ENCODE peak calls at places on chromosome 2, in seven cellular contexts. One of them, this sample, is unnamed.

GRCh38 chr2:69083126-69083733 is 70.3 kb downstream of the ANTXR1 start:
- DNase-seq in AG04449: no peak
- DNase-seq in mesendoderm: peak
- DNase-seq in stomach: no peak
- DNase-seq in epithelial cell of proximal tubule: no peak
- DNase-seq in right lobe of liver: no peak
- DNase-seq in fibroblast of pulmonary artery: peak
- DNase-seq in this sample: no peak

GRCh38 chr2:221075203-221075602 is 496.9 kb downstream of the EPHA4 start:
- DNase-seq in AG04449: peak
- DNase-seq in mesendoderm: no peak
- DNase-seq in stomach: no peak
- DNase-seq in epithelial cell of proximal tubule: no peak
- DNase-seq in right lobe of liver: no peak
- DNase-seq in fibroblast of pulmonary artery: peak
- DNase-seq in this sample: no peak

GRCh38 chr2:100832885-100833284 is 12.9 kb downstream of the NPAS2 start:
- DNase-seq in AG04449: no peak
- DNase-seq in mesendoderm: no peak
- DNase-seq in stomach: no peak
- DNase-seq in epithelial cell of proximal tubule: no peak
- DNase-seq in right lobe of liver: no peak
- DNase-seq in fibroblast of pulmonary artery: no peak
- DNase-seq in this sample: peak

GRCh38 chr2:19541884-19542283 is 183.5 kb upstream of the OSR1 start:
- DNase-seq in AG04449: no peak
- DNase-seq in mesendoderm: peak
- DNase-seq in stomach: no peak
- DNase-seq in epithelial cell of proximal tubule: no peak
- DNase-seq in right lobe of liver: no peak
- DNase-seq in fibroblast of pulmonary artery: no peak
- DNase-seq in this sample: peak

GRCh38 chr2:220043993-220044335 is 416.5 kb downstream of the SLC4A3 start:
- DNase-seq in AG04449: no peak
- DNase-seq in mesendoderm: peak
- DNase-seq in stomach: no peak
- DNase-seq in epithelial cell of proximal tubule: no peak
- DNase-seq in right lobe of liver: no peak
- DNase-seq in fibroblast of pulmonary artery: no peak
- DNase-seq in this sample: no peak

GRCh38 chr2:4354678-4355077 is 651.3 kb downstream of the DCDC2C start:
- DNase-seq in AG04449: no peak
- DNase-seq in mesendoderm: peak
- DNase-seq in stomach: no peak
- DNase-seq in epithelial cell of proximal tubule: no peak
- DNase-seq in right lobe of liver: no peak
- DNase-seq in fibroblast of pulmonary artery: peak
- DNase-seq in this sample: no peak

GRCh38 chr2:111201214-111201613 is 80.5 kb downstream of the BCL2L11 start:
- DNase-seq in AG04449: no peak
- DNase-seq in mesendoderm: no peak
- DNase-seq in stomach: no peak
- DNase-seq in epithelial cell of proximal tubule: no peak
- DNase-seq in right lobe of liver: no peak
- DNase-seq in fibroblast of pulmonary artery: no peak
- DNase-seq in this sample: no peak

GRCh38 chr2:20994130-20994529 is 49.7 kb downstream of the APOB start:
- DNase-seq in AG04449: no peak
- DNase-seq in mesendoderm: peak
- DNase-seq in stomach: no peak
- DNase-seq in epithelial cell of proximal tubule: no peak
- DNase-seq in right lobe of liver: no peak
- DNase-seq in fibroblast of pulmonary artery: no peak
- DNase-seq in this sample: no peak

GRCh38 chr2:120684691-120685402 is 50.8 kb upstream of the GLI2 start:
- DNase-seq in AG04449: no peak
- DNase-seq in mesendoderm: no peak
- DNase-seq in stomach: no peak
- DNase-seq in epithelial cell of proximal tubule: no peak
- DNase-seq in right lobe of liver: no peak
- DNase-seq in fibroblast of pulmonary artery: peak
- DNase-seq in this sample: peak

GRCh38 chr2:206031950-206032567 is 53.9 kb downstream of the INO80D start:
- DNase-seq in AG04449: no peak
- DNase-seq in mesendoderm: peak
- DNase-seq in stomach: no peak
- DNase-seq in epithelial cell of proximal tubule: no peak
- DNase-seq in right lobe of liver: peak
- DNase-seq in fibroblast of pulmonary artery: no peak
- DNase-seq in this sample: no peak

GRCh38 chr2:191748050-191748449 is 70.1 kb downstream of the NABP1 start:
- DNase-seq in AG04449: no peak
- DNase-seq in mesendoderm: no peak
- DNase-seq in stomach: no peak
- DNase-seq in epithelial cell of proximal tubule: no peak
- DNase-seq in right lobe of liver: no peak
- DNase-seq in fibroblast of pulmonary artery: peak
- DNase-seq in this sample: no peak

GRCh38 chr2:96580771-96581170 is 44.2 kb downstream of the ARID5A start:
- DNase-seq in AG04449: no peak
- DNase-seq in mesendoderm: peak
- DNase-seq in stomach: no peak
- DNase-seq in epithelial cell of proximal tubule: no peak
- DNase-seq in right lobe of liver: no peak
- DNase-seq in fibroblast of pulmonary artery: peak
- DNase-seq in this sample: peak

GRCh38 chr2:42567806-42568429 is 514 bp upstream of the MTA3 start:
- DNase-seq in AG04449: no peak
- DNase-seq in mesendoderm: peak
- DNase-seq in stomach: peak
- DNase-seq in epithelial cell of proximal tubule: no peak
- DNase-seq in right lobe of liver: peak
- DNase-seq in fibroblast of pulmonary artery: peak
- DNase-seq in this sample: peak

GRCh38 chr2:75547345-75548035 is 13.2 kb downstream of the EVA1A start:
- DNase-seq in AG04449: no peak
- DNase-seq in mesendoderm: no peak
- DNase-seq in stomach: no peak
- DNase-seq in epithelial cell of proximal tubule: peak
- DNase-seq in right lobe of liver: no peak
- DNase-seq in fibroblast of pulmonary artery: peak
- DNase-seq in this sample: peak

GRCh38 chr2:237594514-237594871 is 4.0 kb upstream of the RAB17 start:
- DNase-seq in AG04449: no peak
- DNase-seq in mesendoderm: no peak
- DNase-seq in stomach: no peak
- DNase-seq in epithelial cell of proximal tubule: no peak
- DNase-seq in right lobe of liver: no peak
- DNase-seq in fibroblast of pulmonary artery: no peak
- DNase-seq in this sample: no peak

GRCh38 chr2:113876503-113877387 is 13.1 kb upstream of the ACTR3 start:
- DNase-seq in AG04449: no peak
- DNase-seq in mesendoderm: peak
- DNase-seq in stomach: peak
- DNase-seq in epithelial cell of proximal tubule: no peak
- DNase-seq in right lobe of liver: no peak
- DNase-seq in fibroblast of pulmonary artery: peak
- DNase-seq in this sample: no peak

GRCh38 chr2:99635710-99636431 is 146.1 kb upstream of the REV1 start:
- DNase-seq in AG04449: no peak
- DNase-seq in mesendoderm: no peak
- DNase-seq in stomach: no peak
- DNase-seq in epithelial cell of proximal tubule: no peak
- DNase-seq in right lobe of liver: peak
- DNase-seq in fibroblast of pulmonary artery: no peak
- DNase-seq in this sample: peak

GRCh38 chr2:21175895-21176646 is 52.3 kb downstream of the TDRD15 start:
- DNase-seq in AG04449: no peak
- DNase-seq in mesendoderm: peak
- DNase-seq in stomach: no peak
- DNase-seq in epithelial cell of proximal tubule: no peak
- DNase-seq in right lobe of liver: no peak
- DNase-seq in fibroblast of pulmonary artery: peak
- DNase-seq in this sample: no peak

GRCh38 chr2:151053661-151053990 is 208.0 kb downstream of the RBM43 start:
- DNase-seq in AG04449: no peak
- DNase-seq in mesendoderm: no peak
- DNase-seq in stomach: no peak
- DNase-seq in epithelial cell of proximal tubule: no peak
- DNase-seq in right lobe of liver: no peak
- DNase-seq in fibroblast of pulmonary artery: no peak
- DNase-seq in this sample: peak

GRCh38 chr2:241128266-241128665 is 21.0 kb downstream of the PASK start:
- DNase-seq in AG04449: no peak
- DNase-seq in mesendoderm: no peak
- DNase-seq in stomach: no peak
- DNase-seq in epithelial cell of proximal tubule: no peak
- DNase-seq in right lobe of liver: no peak
- DNase-seq in fibroblast of pulmonary artery: no peak
- DNase-seq in this sample: peak

GRCh38 chr2:237723613-237724012 is 75.0 kb upstream of the RBM44 start:
- DNase-seq in AG04449: no peak
- DNase-seq in mesendoderm: peak
- DNase-seq in stomach: peak
- DNase-seq in epithelial cell of proximal tubule: no peak
- DNase-seq in right lobe of liver: peak
- DNase-seq in fibroblast of pulmonary artery: no peak
- DNase-seq in this sample: no peak

GRCh38 chr2:127355407-127356008 is 32.3 kb downstream of the MAP3K2 start:
- DNase-seq in AG04449: no peak
- DNase-seq in mesendoderm: peak
- DNase-seq in stomach: no peak
- DNase-seq in epithelial cell of proximal tubule: no peak
- DNase-seq in right lobe of liver: no peak
- DNase-seq in fibroblast of pulmonary artery: no peak
- DNase-seq in this sample: peak

GRCh38 chr2:195428673-195429072 is 228.4 kb upstream of the SLC39A10 start:
- DNase-seq in AG04449: no peak
- DNase-seq in mesendoderm: no peak
- DNase-seq in stomach: no peak
- DNase-seq in epithelial cell of proximal tubule: no peak
- DNase-seq in right lobe of liver: no peak
- DNase-seq in fibroblast of pulmonary artery: no peak
- DNase-seq in this sample: no peak

GRCh38 chr2:217065695-217066405 is 206.0 kb upstream of the TNP1 start:
- DNase-seq in AG04449: peak
- DNase-seq in mesendoderm: no peak
- DNase-seq in stomach: no peak
- DNase-seq in epithelial cell of proximal tubule: no peak
- DNase-seq in right lobe of liver: no peak
- DNase-seq in fibroblast of pulmonary artery: peak
- DNase-seq in this sample: peak

GRCh38 chr2:21415234-21415633 is 291.5 kb downstream of the TDRD15 start:
- DNase-seq in AG04449: no peak
- DNase-seq in mesendoderm: peak
- DNase-seq in stomach: no peak
- DNase-seq in epithelial cell of proximal tubule: no peak
- DNase-seq in right lobe of liver: no peak
- DNase-seq in fibroblast of pulmonary artery: no peak
- DNase-seq in this sample: no peak

DNA sequence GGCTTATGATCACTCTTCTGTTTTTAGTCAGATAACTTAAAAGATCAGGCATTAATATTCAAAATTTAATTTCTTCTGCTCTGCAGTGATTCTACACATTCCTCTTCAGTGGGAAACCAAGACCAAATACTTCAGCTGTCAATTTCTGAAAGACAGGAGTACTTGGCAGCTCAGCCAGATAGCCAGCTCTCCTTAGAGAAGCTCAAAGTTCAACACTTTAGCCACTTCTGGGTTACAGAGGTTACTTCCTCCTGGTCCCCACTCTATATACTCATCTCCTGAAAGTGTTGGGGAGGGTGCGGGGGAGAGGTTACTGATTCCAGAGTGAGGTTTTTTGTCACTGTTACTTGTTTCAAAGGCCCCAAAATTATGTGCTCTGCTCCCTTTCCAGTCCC is 4.1 kb downstream of the CYTIP start:
- DNase-seq in AG04449: no peak
- DNase-seq in mesendoderm: no peak
- DNase-seq in stomach: no peak
- DNase-seq in epithelial cell of proximal tubule: no peak
- DNase-seq in right lobe of liver: no peak
- DNase-seq in fibroblast of pulmonary artery: no peak
- DNase-seq in this sample: no peak
- H3K4me3 ChIP-seq in AG04449: no peak
- H3K4me3 ChIP-seq in mesendoderm: no peak
- H3K4me3 ChIP-seq in stomach: peak
- H3K4me3 ChIP-seq in epithelial cell of proximal tubule: no peak
- H3K4me3 ChIP-seq in right lobe of liver: peak
- H3K4me3 ChIP-seq in fibroblast of pulmonary artery: no peak
- H3K4me3 ChIP-seq in this sample: no peak

GRCh38 chr2:8533923-8534322 is 147.9 kb upstream of the ID2 start:
- DNase-seq in AG04449: no peak
- DNase-seq in mesendoderm: no peak
- DNase-seq in stomach: no peak
- DNase-seq in epithelial cell of proximal tubule: no peak
- DNase-seq in right lobe of liver: no peak
- DNase-seq in fibroblast of pulmonary artery: no peak
- DNase-seq in this sample: peak

GRCh38 chr2:8535821-8536685 is 145.8 kb upstream of the ID2 start:
- DNase-seq in AG04449: no peak
- DNase-seq in mesendoderm: no peak
- DNase-seq in stomach: no peak
- DNase-seq in epithelial cell of proximal tubule: no peak
- DNase-seq in right lobe of liver: no peak
- DNase-seq in fibroblast of pulmonary artery: peak
- DNase-seq in this sample: peak

GRCh38 chr2:8534729-8535397 is 147.0 kb upstream of the ID2 start:
- DNase-seq in AG04449: no peak
- DNase-seq in mesendoderm: peak
- DNase-seq in stomach: peak
- DNase-seq in epithelial cell of proximal tubule: no peak
- DNase-seq in right lobe of liver: peak
- DNase-seq in fibroblast of pulmonary artery: peak
- DNase-seq in this sample: peak

GRCh38 chr2:8534386-8534728 is 147.5 kb upstream of the ID2 start:
- DNase-seq in AG04449: no peak
- DNase-seq in mesendoderm: no peak
- DNase-seq in stomach: no peak
- DNase-seq in epithelial cell of proximal tubule: no peak
- DNase-seq in right lobe of liver: no peak
- DNase-seq in fibroblast of pulmonary artery: no peak
- DNase-seq in this sample: no peak

GRCh38 chr2:8535398-8535755 is 146.5 kb upstream of the ID2 start:
- DNase-seq in AG04449: no peak
- DNase-seq in mesendoderm: no peak
- DNase-seq in stomach: no peak
- DNase-seq in epithelial cell of proximal tubule: no peak
- DNase-seq in right lobe of liver: no peak
- DNase-seq in fibroblast of pulmonary artery: no peak
- DNase-seq in this sample: no peak
- H3K4me3 ChIP-seq in AG04449: no peak
- H3K4me3 ChIP-seq in mesendoderm: no peak
- H3K4me3 ChIP-seq in stomach: no peak
- H3K4me3 ChIP-seq in epithelial cell of proximal tubule: no peak
- H3K4me3 ChIP-seq in right lobe of liver: no peak
- H3K4me3 ChIP-seq in fibroblast of pulmonary artery: no peak
- H3K4me3 ChIP-seq in this sample: no peak

GRCh38 chr2:222672068-222672401 is 577 bp downstream of the MOGAT1 start:
- DNase-seq in AG04449: no peak
- DNase-seq in mesendoderm: no peak
- DNase-seq in stomach: no peak
- DNase-seq in epithelial cell of proximal tubule: no peak
- DNase-seq in right lobe of liver: no peak
- DNase-seq in fibroblast of pulmonary artery: no peak
- DNase-seq in this sample: no peak
- H3K4me3 ChIP-seq in AG04449: peak
- H3K4me3 ChIP-seq in mesendoderm: peak
- H3K4me3 ChIP-seq in stomach: peak
- H3K4me3 ChIP-seq in epithelial cell of proximal tubule: peak
- H3K4me3 ChIP-seq in right lobe of liver: peak
- H3K4me3 ChIP-seq in fibroblast of pulmonary artery: peak
- H3K4me3 ChIP-seq in this sample: peak

GRCh38 chr2:232721882-232722281 is 24.8 kb downstream of the GIGYF2 start:
- DNase-seq in AG04449: no peak
- DNase-seq in mesendoderm: no peak
- DNase-seq in stomach: no peak
- DNase-seq in epithelial cell of proximal tubule: no peak
- DNase-seq in right lobe of liver: no peak
- DNase-seq in fibroblast of pulmonary artery: no peak
- DNase-seq in this sample: no peak
- H3K4me3 ChIP-seq in AG04449: no peak
- H3K4me3 ChIP-seq in mesendoderm: no peak
- H3K4me3 ChIP-seq in stomach: no peak
- H3K4me3 ChIP-seq in epithelial cell of proximal tubule: no peak
- H3K4me3 ChIP-seq in right lobe of liver: no peak
- H3K4me3 ChIP-seq in fibroblast of pulmonary artery: no peak
- H3K4me3 ChIP-seq in this sample: no peak

This sample was measured in osteoblast.